ENCODE peak calls at places on chromosome 12, in four cellular contexts. D is WTC11, B is HepG2, K is K562. V is an unnamed sample.

GRCh38 chr12:43899574-43899973 is 63.7 kb downstream of the TMEM117 start:
- DNase-seq in D (no peak), B (no peak), K (no peak), V (no peak)

GRCh38 chr12:30796891-30797371 is 42.2 kb upstream of the CAPRIN2 start:
- DNase-seq in D (peak; percentile 44), B (no peak), K (no peak), V (peak; percentile 14)

GRCh38 chr12:89323568-89324218 is 28.6 kb downstream of the DUSP6 start:
- DNase-seq in D (no peak), B (no peak), K (no peak), V (no peak)

GRCh38 chr12:109467978-109468676 is 9.0 kb downstream of the KCTD10 start:
- DNase-seq in D (no peak), B (no peak), K (peak; percentile 31), V (no peak)

GRCh38 chr12:66725031-66725430 is 46.2 kb upstream of the GRIP1 start:
- DNase-seq in D (no peak), B (no peak), K (no peak), V (no peak)

GRCh38 chr12:115166698-115167315 is 482.8 kb upstream of the TBX3 start:
- DNase-seq in D (no peak), B (peak; percentile 18), K (no peak), V (no peak)

GRCh38 chr12:47894652-47895051 is 10.1 kb downstream of the VDR start:
- DNase-seq in D (no peak), B (no peak), K (no peak), V (no peak)

GRCh38 chr12:106919910-106920544 is 35.7 kb upstream of the TMEM263 start:
- DNase-seq in D (no peak), B (peak; percentile 28), K (peak; percentile 59), V (peak; percentile 53)

GRCh38 chr12:21528953-21529352 is 2.9 kb downstream of the SPX start:
- DNase-seq in D (no peak), B (no peak), K (no peak), V (no peak)

GRCh38 chr12:131117438-131118245 is 163.9 kb downstream of the ADGRD1 start:
- DNase-seq in D (no peak), B (no peak), K (no peak), V (no peak)

GRCh38 chr12:57319678-57320469 is 68.9 kb upstream of the STAC3 start:
- DNase-seq in D (no peak), B (no peak), K (no peak), V (no peak)

GRCh38 chr12:107322063-107322462 is 228.7 kb upstream of the CRY1 start:
- DNase-seq in D (no peak), B (no peak), K (no peak), V (no peak)

GRCh38 chr12:130075497-130076076 is 86.7 kb upstream of the FZD10 start:
- DNase-seq in D (no peak), B (no peak), K (no peak), V (no peak)

GRCh38 chr12:6963741-6964446 is 6.6 kb downstream of the PHB2 start:
- DNase-seq in D (no peak), B (no peak), K (no peak), V (no peak)

GRCh38 chr12:1171657-1172056 is 180.6 kb downstream of the ERC1 start:
- DNase-seq in D (no peak), B (no peak), K (no peak), V (peak; percentile 35)

GRCh38 chr12:132243596-132244289 is 85.6 kb downstream of the GALNT9 start:
- DNase-seq in D (peak; percentile 44), B (peak; percentile 6), K (no peak), V (peak; percentile 20)

GRCh38 chr12:106303202-106303820 is 778 bp downstream of the TCP11L2 start:
- DNase-seq in D (peak; percentile 82), B (peak; percentile 62), K (peak; percentile 49), V (peak; percentile 62)

GRCh38 chr12:110639336-110640178 is 25.6 kb downstream of the TCTN1 start:
- DNase-seq in D (no peak), B (no peak), K (no peak), V (no peak)

GRCh38 chr12:42173961-42174521 is 29.4 kb upstream of the GXYLT1 start:
- DNase-seq in D (no peak), B (no peak), K (no peak), V (no peak)

GRCh38 chr12:43805149-43805856 is 814 bp downstream of the TWF1 start:
- DNase-seq in D (no peak), B (peak; percentile 6), K (no peak), V (no peak)

GRCh38 chr12:101933866-101934514 is 56.6 kb downstream of the DRAM1 start:
- DNase-seq in D (no peak), B (no peak), K (no peak), V (no peak)

GRCh38 chr12:65695077-65695865 is 129.0 kb upstream of the HMGA2 start:
- DNase-seq in D (no peak), B (peak; percentile 15), K (no peak), V (no peak)

GRCh38 chr12:120230326-120230973 is 29.5 kb upstream of the RPLP0 start:
- DNase-seq in D (peak; percentile 88), B (peak; percentile 89), K (peak; percentile 84), V (peak; percentile 63)

GRCh38 chr12:81759215-81759991 is at the start of gene PPFIA2:
- DNase-seq in D (peak; percentile 49), B (no peak), K (no peak), V (peak; percentile 38)

GRCh38 chr12:86772688-86773087 is 516.5 kb upstream of the MGAT4C start:
- DNase-seq in D (no peak), B (no peak), K (no peak), V (no peak)

GRCh38 chr12:56122637-56123036 is 4.6 kb downstream of the ZC3H10 start:
- DNase-seq in D (no peak), B (peak; percentile 71), K (no peak), V (no peak)

GRCh38 chr12:98453070-98453469 is 62.3 kb upstream of the TMPO start:
- DNase-seq in D (no peak), B (no peak), K (no peak), V (no peak)

GRCh38 chr12:112537710-112538396 is 119.1 kb downstream of the PTPN11 start:
- DNase-seq in D (peak; percentile 33), B (peak; percentile 56), K (no peak), V (no peak)

GRCh38 chr12:12010277-12011031 is 60.3 kb upstream of the BCL2L14 start:
- DNase-seq in D (no peak), B (no peak), K (no peak), V (no peak)

GRCh38 chr12:65596514-65597010 is 227.7 kb upstream of the HMGA2 start:
- DNase-seq in D (no peak), B (no peak), K (no peak), V (no peak)

GRCh38 chr12:27780612-27781408 is 774 bp upstream of the MANSC4 start:
- DNase-seq in D (peak; percentile 21), B (peak; percentile 20), K (peak; percentile 29), V (peak; percentile 25)

GRCh38 chr12:51836012-51836832 is 12.3 kb downstream of the FIGNL2 start:
- DNase-seq in D (peak; percentile 51), B (no peak), K (no peak), V (no peak)

GRCh38 chr12:68080577-68080976 is 79.0 kb downstream of the IFNG start:
- DNase-seq in D (no peak), B (no peak), K (no peak), V (no peak)

GRCh38 chr12:11171953-11172675 is 1.1 kb downstream of the SMIM10L1 start:
- DNase-seq in D (no peak), B (peak; percentile 6), K (no peak), V (peak; percentile 14)

GRCh38 chr12:62919827-62920226 is 15.1 kb downstream of the PPM1H start:
- DNase-seq in D (no peak), B (no peak), K (no peak), V (no peak)
- TF ChIP-seq ELF4 in D (no peak), B (no peak), K (no peak), V (no peak)

GRCh38 chr12:104638218-104638617 is 181.5 kb downstream of the CHST11 start:
- DNase-seq in D (no peak), B (no peak), K (no peak), V (no peak)

GRCh38 chr12:104637616-104638015 is 180.9 kb downstream of the CHST11 start:
- DNase-seq in D (no peak), B (no peak), K (no peak), V (no peak)

GRCh38 chr12:104635944-104636343 is 179.2 kb downstream of the CHST11 start:
- DNase-seq in D (no peak), B (no peak), K (no peak), V (no peak)

GRCh38 chr12:104636496-104636895 is 179.7 kb downstream of the CHST11 start:
- DNase-seq in D (no peak), B (no peak), K (no peak), V (no peak)

GRCh38 chr12:104638760-104639319 is 182.1 kb downstream of the CHST11 start:
- DNase-seq in D (no peak), B (no peak), K (no peak), V (no peak)
- TF ChIP-seq ELF4 in D (no peak), B (no peak), K (no peak), V (no peak)

GRCh38 chr12:88150063-88150462 is 8.0 kb downstream of the TMTC3 start:
- DNase-seq in D (no peak), B (no peak), K (no peak), V (no peak)

GRCh38 chr12:88156075-88156654 is 14.1 kb downstream of the TMTC3 start:
- DNase-seq in D (no peak), B (no peak), K (no peak), V (no peak)

DNA sequence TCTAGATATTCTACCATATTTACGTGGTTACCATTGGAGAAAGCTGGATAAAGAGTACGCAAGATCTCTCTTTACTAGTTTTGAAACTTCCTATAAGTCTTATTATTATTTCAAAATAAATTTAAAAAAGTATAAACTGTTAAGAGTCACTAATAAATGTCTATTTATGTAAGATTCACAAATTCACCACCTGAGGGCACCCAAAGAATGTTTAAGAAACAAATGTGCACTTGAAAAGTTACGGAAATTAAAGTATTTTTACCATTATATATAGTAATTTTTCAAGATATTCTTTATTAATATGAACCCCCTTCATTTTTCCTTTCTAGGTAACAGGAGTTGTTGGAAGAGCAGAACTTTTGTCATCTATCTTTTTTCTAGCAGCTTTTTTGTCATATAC is 11.9 kb downstream of the TMTC3 start:
- DNase-seq in D (no peak), B (peak; percentile 16), K (no peak), V (no peak)
- TF ChIP-seq ELF4 in D (no peak), B (no peak), K (no peak), V (no peak)

DNA sequence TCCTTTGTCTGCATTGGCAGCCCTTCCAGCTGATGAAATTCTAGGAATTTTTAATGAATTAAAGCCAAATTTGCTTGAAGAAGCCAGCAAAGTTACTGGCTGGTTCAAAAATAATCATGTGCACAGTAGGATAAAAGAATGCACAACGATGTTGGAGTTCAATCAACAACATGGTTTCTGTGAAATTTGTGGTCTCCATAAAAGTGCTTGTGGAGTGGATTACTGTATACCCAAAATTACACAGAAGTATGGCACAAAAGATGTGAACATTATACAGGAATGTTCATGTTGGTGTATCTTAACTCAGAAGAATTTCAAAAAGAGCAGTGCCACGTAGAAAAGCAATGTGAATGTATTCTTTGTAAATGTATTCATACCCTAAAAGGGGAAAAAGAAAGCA is 105.0 kb upstream of the METAP2 start:
- DNase-seq in D (no peak), B (no peak), K (no peak), V (no peak)
- TF ChIP-seq ELF4 in D (no peak), B (no peak), K (no peak), V (no peak)

DNA sequence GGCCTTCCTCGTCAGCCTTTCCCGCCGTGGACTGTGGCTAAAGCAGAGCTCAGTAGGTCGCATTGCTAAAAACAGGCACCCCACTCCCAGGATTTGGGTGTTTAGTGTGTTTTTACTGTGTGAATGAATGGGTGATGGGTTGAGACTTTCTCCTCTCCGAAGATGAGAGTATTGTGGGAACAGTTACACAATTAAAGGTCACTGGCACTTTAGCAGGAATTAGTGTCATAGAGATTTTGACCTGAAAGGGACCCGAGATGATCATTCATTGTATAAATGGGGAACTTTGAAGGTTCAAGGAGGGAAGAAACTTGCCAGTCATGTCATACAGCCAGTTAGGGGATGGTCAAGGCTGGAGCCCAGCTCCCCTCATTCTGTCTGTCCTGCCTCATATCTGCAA is 56.9 kb downstream of the TSPAN9 start:
- DNase-seq in D (no peak), B (no peak), K (no peak), V (no peak)
- TF ChIP-seq ELF4 in D (no peak), B (no peak), K (no peak), V (no peak)